ENCODE peak calls at places on chromosomes 12 and 14, in six cellular contexts. One of them, this sample, is unnamed.

GRCh38 chr12:6074394-6074793 is 50.1 kb downstream of the VWF start:
- DNase-seq in endodermal cell: no peak
- DNase-seq in neural progenitor cell: no peak
- DNase-seq in tibial artery: no peak
- DNase-seq in Calu3: no peak
- DNase-seq in nephron progenitor cell: no peak
- DNase-seq in this sample: no peak

GRCh38 chr14:102321456-102322101 is 2.0 kb downstream of the ZNF839 start:
- DNase-seq in tibial artery: no peak
- DNase-seq in Calu3: no peak
- DNase-seq in neural progenitor cell: no peak
- DNase-seq in nephron progenitor cell: no peak
- DNase-seq in endodermal cell: no peak
- DNase-seq in this sample: no peak

GRCh38 chr14:73576391-73576790 is 7.4 kb downstream of the ACOT2 start:
- DNase-seq in endodermal cell: no peak
- DNase-seq in Calu3: no peak
- DNase-seq in nephron progenitor cell: no peak
- DNase-seq in tibial artery: no peak
- DNase-seq in neural progenitor cell: no peak
- DNase-seq in this sample: no peak

GRCh38 chr14:82385043-82385442 is 851.4 kb upstream of the SEL1L start:
- DNase-seq in nephron progenitor cell: no peak
- DNase-seq in neural progenitor cell: no peak
- DNase-seq in tibial artery: no peak
- DNase-seq in Calu3: no peak
- DNase-seq in endodermal cell: no peak
- DNase-seq in this sample: no peak

GRCh38 chr12:24562761-24563392 is 386.0 kb downstream of the BCAT1 start:
- DNase-seq in tibial artery: peak
- DNase-seq in endodermal cell: peak
- DNase-seq in neural progenitor cell: peak
- DNase-seq in nephron progenitor cell: peak
- DNase-seq in Calu3: peak
- DNase-seq in this sample: no peak

GRCh38 chr14:58238252-58239247 is 6.1 kb upstream of the PSMA3 start:
- DNase-seq in endodermal cell: peak
- DNase-seq in tibial artery: peak
- DNase-seq in neural progenitor cell: no peak
- DNase-seq in Calu3: no peak
- DNase-seq in nephron progenitor cell: peak
- DNase-seq in this sample: no peak

GRCh38 chr14:36520601-36521525 is 831 bp upstream of the NKX2-1 start:
- DNase-seq in nephron progenitor cell: peak
- DNase-seq in endodermal cell: peak
- DNase-seq in Calu3: peak
- DNase-seq in tibial artery: no peak
- DNase-seq in neural progenitor cell: peak
- DNase-seq in this sample: no peak

GRCh38 chr14:94394594-94395305 is 6.3 kb upstream of the SERPINA1 start:
- DNase-seq in nephron progenitor cell: no peak
- DNase-seq in Calu3: no peak
- DNase-seq in tibial artery: peak
- DNase-seq in endodermal cell: no peak
- DNase-seq in neural progenitor cell: no peak
- DNase-seq in this sample: peak

GRCh38 chr12:106585862-106586534 is 3.2 kb downstream of the RFX4 start:
- DNase-seq in nephron progenitor cell: peak
- DNase-seq in neural progenitor cell: peak
- DNase-seq in Calu3: peak
- DNase-seq in endodermal cell: peak
- DNase-seq in tibial artery: no peak
- DNase-seq in this sample: no peak

GRCh38 chr12:1328385-1328784 is 266.0 kb downstream of the FBXL14 start:
- DNase-seq in Calu3: no peak
- DNase-seq in endodermal cell: no peak
- DNase-seq in nephron progenitor cell: no peak
- DNase-seq in neural progenitor cell: no peak
- DNase-seq in tibial artery: peak
- DNase-seq in this sample: peak

GRCh38 chr14:52954346-52955214 is 3.7 kb upstream of the FERMT2 start:
- DNase-seq in Calu3: no peak
- DNase-seq in tibial artery: no peak
- DNase-seq in endodermal cell: no peak
- DNase-seq in neural progenitor cell: no peak
- DNase-seq in nephron progenitor cell: no peak
- DNase-seq in this sample: no peak

GRCh38 chr12:40953076-40953475 is 235.0 kb upstream of the PDZRN4 start:
- DNase-seq in endodermal cell: no peak
- DNase-seq in Calu3: no peak
- DNase-seq in neural progenitor cell: no peak
- DNase-seq in nephron progenitor cell: no peak
- DNase-seq in tibial artery: no peak
- DNase-seq in this sample: no peak

GRCh38 chr12:119649202-119649808 is 18.6 kb upstream of the PRKAB1 start:
- DNase-seq in endodermal cell: no peak
- DNase-seq in nephron progenitor cell: no peak
- DNase-seq in neural progenitor cell: peak
- DNase-seq in tibial artery: no peak
- DNase-seq in Calu3: no peak
- DNase-seq in this sample: no peak

GRCh38 chr14:81023095-81023710 is 67.8 kb downstream of the TSHR start:
- DNase-seq in Calu3: no peak
- DNase-seq in nephron progenitor cell: no peak
- DNase-seq in tibial artery: no peak
- DNase-seq in neural progenitor cell: no peak
- DNase-seq in endodermal cell: no peak
- DNase-seq in this sample: no peak

GRCh38 chr12:1806301-1807106 is 13.9 kb upstream of the LRTM2 start:
- DNase-seq in endodermal cell: no peak
- DNase-seq in tibial artery: no peak
- DNase-seq in nephron progenitor cell: no peak
- DNase-seq in Calu3: no peak
- DNase-seq in neural progenitor cell: no peak
- DNase-seq in this sample: no peak

GRCh38 chr12:3132636-3133409 is 55.6 kb downstream of the TSPAN9 start:
- DNase-seq in tibial artery: no peak
- DNase-seq in neural progenitor cell: no peak
- DNase-seq in nephron progenitor cell: no peak
- DNase-seq in Calu3: no peak
- DNase-seq in endodermal cell: peak
- DNase-seq in this sample: no peak

GRCh38 chr12:118035194-118036041 is 18.9 kb downstream of the RFC5 start:
- DNase-seq in endodermal cell: peak
- DNase-seq in tibial artery: no peak
- DNase-seq in nephron progenitor cell: no peak
- DNase-seq in neural progenitor cell: peak
- DNase-seq in Calu3: peak
- DNase-seq in this sample: no peak

GRCh38 chr12:89346741-89347324 is 5.5 kb downstream of the DUSP6 start:
- DNase-seq in tibial artery: peak
- DNase-seq in endodermal cell: peak
- DNase-seq in neural progenitor cell: peak
- DNase-seq in nephron progenitor cell: no peak
- DNase-seq in Calu3: peak
- DNase-seq in this sample: no peak

GRCh38 chr12:13563743-13564125 is 367.2 kb downstream of the EMP1 start:
- DNase-seq in nephron progenitor cell: no peak
- DNase-seq in endodermal cell: no peak
- DNase-seq in neural progenitor cell: no peak
- DNase-seq in Calu3: no peak
- DNase-seq in tibial artery: no peak
- DNase-seq in this sample: no peak

GRCh38 chr14:58160561-58160960 is 8.5 kb upstream of the ARMH4 start:
- DNase-seq in nephron progenitor cell: no peak
- DNase-seq in Calu3: no peak
- DNase-seq in neural progenitor cell: no peak
- DNase-seq in tibial artery: no peak
- DNase-seq in endodermal cell: no peak
- DNase-seq in this sample: no peak

GRCh38 chr12:47819902-47820630 is at the start of gene HDAC7:
- DNase-seq in neural progenitor cell: peak
- DNase-seq in Calu3: peak
- DNase-seq in nephron progenitor cell: peak
- DNase-seq in endodermal cell: peak
- DNase-seq in tibial artery: peak
- DNase-seq in this sample: peak

GRCh38 chr14:95307402-95308041 is 12.2 kb downstream of the CLMN start:
- DNase-seq in Calu3: no peak
- DNase-seq in tibial artery: no peak
- DNase-seq in nephron progenitor cell: no peak
- DNase-seq in endodermal cell: no peak
- DNase-seq in neural progenitor cell: no peak
- DNase-seq in this sample: no peak

GRCh38 chr12:41277019-41277770 is 89.1 kb downstream of the PDZRN4 start:
- DNase-seq in tibial artery: no peak
- DNase-seq in Calu3: peak
- DNase-seq in endodermal cell: peak
- DNase-seq in nephron progenitor cell: peak
- DNase-seq in neural progenitor cell: peak
- DNase-seq in this sample: peak

GRCh38 chr14:105180598-105181528 is at the start of gene NUDT14:
- DNase-seq in endodermal cell: peak
- DNase-seq in tibial artery: peak
- DNase-seq in neural progenitor cell: peak
- DNase-seq in Calu3: peak
- DNase-seq in nephron progenitor cell: peak
- DNase-seq in this sample: no peak

GRCh38 chr14:76773956-76774355 is 12.7 kb downstream of the VASH1 start:
- DNase-seq in tibial artery: peak
- DNase-seq in Calu3: no peak
- DNase-seq in endodermal cell: peak
- DNase-seq in neural progenitor cell: no peak
- DNase-seq in nephron progenitor cell: no peak
- DNase-seq in this sample: no peak

GRCh38 chr12:88108021-88108420 is 33.9 kb downstream of the CEP290 start:
- DNase-seq in neural progenitor cell: no peak
- DNase-seq in Calu3: no peak
- DNase-seq in endodermal cell: no peak
- DNase-seq in nephron progenitor cell: no peak
- DNase-seq in tibial artery: no peak
- DNase-seq in this sample: no peak

DNA sequence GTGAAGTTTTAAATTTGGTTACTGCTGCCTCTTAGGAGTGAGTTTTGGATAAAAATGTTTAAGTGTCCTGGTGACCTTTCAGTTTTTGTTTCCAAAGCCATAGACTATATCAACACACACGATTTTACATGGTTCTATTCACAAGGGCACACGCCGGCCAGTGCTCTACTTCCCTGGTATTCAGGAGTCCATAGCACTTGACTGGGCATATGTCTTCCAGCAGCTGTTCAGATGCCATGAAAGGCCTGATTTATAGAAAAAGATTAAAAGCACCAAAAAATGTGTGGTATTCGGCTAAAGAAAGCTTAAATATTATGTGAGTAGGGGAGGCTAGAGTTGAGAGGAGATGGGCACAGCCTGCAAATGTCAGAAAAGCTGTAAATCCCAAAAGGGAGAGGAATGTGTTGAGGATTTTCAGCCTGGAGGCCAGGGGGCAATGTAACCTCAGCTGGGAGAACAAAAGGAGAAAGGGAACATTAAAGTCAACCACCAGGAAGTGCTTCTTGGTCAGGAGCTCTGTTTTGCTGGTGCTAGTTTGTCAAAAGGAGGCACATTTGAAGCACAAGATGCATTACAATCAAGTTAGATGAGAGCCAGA is 478.4 kb downstream of the RAD51B start:
- DNase-seq in nephron progenitor cell: no peak
- DNase-seq in endodermal cell: peak
- DNase-seq in neural progenitor cell: peak
- DNase-seq in tibial artery: no peak
- DNase-seq in Calu3: peak
- DNase-seq in this sample: no peak
- TF ChIP-seq CTCF in nephron progenitor cell: no peak
- TF ChIP-seq CTCF in endodermal cell: peak
- TF ChIP-seq CTCF in neural progenitor cell: peak
- TF ChIP-seq CTCF in tibial artery: peak
- TF ChIP-seq CTCF in Calu3: no peak
- TF ChIP-seq CTCF in this sample: no peak

GRCh38 chr14:31166271-31166561 is 41.4 kb downstream of the HECTD1 start:
- DNase-seq in Calu3: no peak
- DNase-seq in nephron progenitor cell: no peak
- DNase-seq in neural progenitor cell: no peak
- DNase-seq in endodermal cell: no peak
- DNase-seq in tibial artery: no peak
- DNase-seq in this sample: no peak

GRCh38 chr14:31164115-31164514 is 43.5 kb downstream of the HECTD1 start:
- DNase-seq in Calu3: no peak
- DNase-seq in neural progenitor cell: no peak
- DNase-seq in endodermal cell: no peak
- DNase-seq in tibial artery: no peak
- DNase-seq in nephron progenitor cell: no peak
- DNase-seq in this sample: no peak

GRCh38 chr14:31162910-31163649 is 44.5 kb downstream of the HECTD1 start:
- DNase-seq in neural progenitor cell: no peak
- DNase-seq in Calu3: no peak
- DNase-seq in endodermal cell: no peak
- DNase-seq in tibial artery: no peak
- DNase-seq in nephron progenitor cell: no peak
- DNase-seq in this sample: no peak

GRCh38 chr14:31159682-31160296 is 47.8 kb downstream of the HECTD1 start:
- DNase-seq in Calu3: no peak
- DNase-seq in endodermal cell: no peak
- DNase-seq in tibial artery: peak
- DNase-seq in nephron progenitor cell: no peak
- DNase-seq in neural progenitor cell: no peak
- DNase-seq in this sample: no peak

GRCh38 chr14:31161274-31161673 is 46.3 kb downstream of the HECTD1 start:
- DNase-seq in endodermal cell: no peak
- DNase-seq in nephron progenitor cell: no peak
- DNase-seq in Calu3: no peak
- DNase-seq in tibial artery: no peak
- DNase-seq in neural progenitor cell: no peak
- DNase-seq in this sample: no peak
- TF ChIP-seq CTCF in endodermal cell: no peak
- TF ChIP-seq CTCF in nephron progenitor cell: no peak
- TF ChIP-seq CTCF in Calu3: no peak
- TF ChIP-seq CTCF in tibial artery: no peak
- TF ChIP-seq CTCF in neural progenitor cell: no peak
- TF ChIP-seq CTCF in this sample: no peak

GRCh38 chr14:51093371-51094281 is 1.3 kb downstream of the TRIM9 start:
- DNase-seq in endodermal cell: peak
- DNase-seq in Calu3: no peak
- DNase-seq in neural progenitor cell: peak
- DNase-seq in nephron progenitor cell: peak
- DNase-seq in tibial artery: no peak
- DNase-seq in this sample: no peak
- TF ChIP-seq CTCF in endodermal cell: peak
- TF ChIP-seq CTCF in Calu3: no peak
- TF ChIP-seq CTCF in neural progenitor cell: peak
- TF ChIP-seq CTCF in nephron progenitor cell: peak
- TF ChIP-seq CTCF in tibial artery: no peak
- TF ChIP-seq CTCF in this sample: no peak

DNA sequence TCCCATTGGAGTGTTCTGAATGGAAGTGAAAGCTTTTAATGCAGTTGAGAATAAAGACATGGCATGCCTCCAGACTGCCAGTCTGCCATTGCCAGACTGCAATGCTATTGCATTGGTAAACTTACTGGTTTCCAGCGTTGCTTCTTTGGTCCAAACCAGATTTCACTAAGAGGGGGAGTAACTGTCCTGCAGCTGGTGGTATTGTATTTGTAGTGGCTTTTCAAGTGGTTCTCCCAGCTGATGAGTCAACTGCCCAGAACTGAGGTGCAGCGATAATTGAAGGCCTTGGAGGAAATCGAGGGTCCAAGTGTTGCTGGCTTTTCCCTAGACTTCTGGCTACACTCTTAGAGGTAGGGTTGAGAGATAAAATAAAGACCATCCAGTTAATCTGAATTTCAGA is 31.9 kb downstream of the ERG28 start:
- DNase-seq in endodermal cell: no peak
- DNase-seq in Calu3: no peak
- DNase-seq in neural progenitor cell: no peak
- DNase-seq in tibial artery: no peak
- DNase-seq in nephron progenitor cell: no peak
- DNase-seq in this sample: no peak
- TF ChIP-seq CTCF in endodermal cell: no peak
- TF ChIP-seq CTCF in Calu3: no peak
- TF ChIP-seq CTCF in neural progenitor cell: no peak
- TF ChIP-seq CTCF in tibial artery: no peak
- TF ChIP-seq CTCF in nephron progenitor cell: no peak
- TF ChIP-seq CTCF in this sample: no peak

This sample was measured in CD14-positive monocyte.